ENCODE peak calls at places on chromosomes 1 and 21, in five cellular contexts. One of them, this sample, is unnamed.

GRCh38 chr1:182962554-182963115 is 9.7 kb upstream of the SHCBP1L start:
- DNase-seq in mammary epithelial cell: peak; percentile 88
- DNase-seq in GM12865: peak; percentile 92
- DNase-seq in NCI-H1092: peak; percentile 62
- DNase-seq in PC-9: peak; percentile 70
- DNase-seq in this sample: peak; percentile 80

GRCh38 chr1:3678361-3679097 is 26.2 kb downstream of the TP73 start:
- DNase-seq in mammary epithelial cell: no peak
- DNase-seq in GM12865: peak; percentile 55
- DNase-seq in PC-9: no peak
- DNase-seq in NCI-H1092: no peak
- DNase-seq in this sample: no peak

GRCh38 chr21:39453571-39454179 is 1.9 kb downstream of the SH3BGR start:
- DNase-seq in PC-9: no peak
- DNase-seq in GM12865: no peak
- DNase-seq in mammary epithelial cell: no peak
- DNase-seq in NCI-H1092: no peak
- DNase-seq in this sample: no peak

GRCh38 chr1:101741910-101742309 is 254.8 kb downstream of the OLFM3 start:
- DNase-seq in mammary epithelial cell: peak; percentile 35
- DNase-seq in GM12865: no peak
- DNase-seq in NCI-H1092: no peak
- DNase-seq in PC-9: no peak
- DNase-seq in this sample: no peak

GRCh38 chr1:186465956-186466355 is 5.0 kb upstream of the PDC start:
- DNase-seq in PC-9: no peak
- DNase-seq in mammary epithelial cell: no peak
- DNase-seq in NCI-H1092: no peak
- DNase-seq in GM12865: no peak
- DNase-seq in this sample: no peak

GRCh38 chr1:15950763-15951295 is 25.1 kb downstream of the ZBTB17 start:
- DNase-seq in NCI-H1092: no peak
- DNase-seq in PC-9: no peak
- DNase-seq in GM12865: no peak
- DNase-seq in mammary epithelial cell: no peak
- DNase-seq in this sample: no peak

GRCh38 chr1:193799948-193800690 is 613.7 kb upstream of the B3GALT2 start:
- DNase-seq in mammary epithelial cell: no peak
- DNase-seq in PC-9: no peak
- DNase-seq in GM12865: no peak
- DNase-seq in NCI-H1092: no peak
- DNase-seq in this sample: no peak

GRCh38 chr1:35390600-35391494 is 122.3 kb downstream of the ZMYM4 start:
- DNase-seq in NCI-H1092: no peak
- DNase-seq in mammary epithelial cell: no peak
- DNase-seq in GM12865: no peak
- DNase-seq in PC-9: no peak
- DNase-seq in this sample: no peak

GRCh38 chr1:209707308-209707707 is 2.7 kb downstream of the HSD11B1 start:
- DNase-seq in mammary epithelial cell: peak; percentile 67
- DNase-seq in PC-9: no peak
- DNase-seq in NCI-H1092: no peak
- DNase-seq in GM12865: no peak
- DNase-seq in this sample: peak; percentile 64

GRCh38 chr1:5729636-5730145 is 262.5 kb downstream of the NPHP4 start:
- DNase-seq in PC-9: no peak
- DNase-seq in GM12865: no peak
- DNase-seq in mammary epithelial cell: no peak
- DNase-seq in NCI-H1092: no peak
- DNase-seq in this sample: no peak

GRCh38 chr1:180765156-180765555 is 133.3 kb downstream of the XPR1 start:
- DNase-seq in GM12865: no peak
- DNase-seq in NCI-H1092: no peak
- DNase-seq in mammary epithelial cell: no peak
- DNase-seq in PC-9: no peak
- DNase-seq in this sample: no peak

GRCh38 chr1:17538428-17539130 is 919 bp upstream of the ARHGEF10L start:
- DNase-seq in PC-9: no peak
- DNase-seq in NCI-H1092: no peak
- DNase-seq in GM12865: no peak
- DNase-seq in mammary epithelial cell: no peak
- DNase-seq in this sample: no peak

GRCh38 chr21:28247454-28248020 is 745.1 kb downstream of the LTN1 start:
- DNase-seq in PC-9: no peak
- DNase-seq in GM12865: no peak
- DNase-seq in mammary epithelial cell: no peak
- DNase-seq in NCI-H1092: no peak
- DNase-seq in this sample: peak; percentile 33

GRCh38 chr1:54287821-54288220 is 87.9 kb downstream of the MRPL37 start:
- DNase-seq in PC-9: no peak
- DNase-seq in NCI-H1092: no peak
- DNase-seq in mammary epithelial cell: no peak
- DNase-seq in GM12865: no peak
- DNase-seq in this sample: no peak

GRCh38 chr1:160260436-160261382 is 1.6 kb downstream of the DCAF8 start:
- DNase-seq in GM12865: peak; percentile 3
- DNase-seq in NCI-H1092: no peak
- DNase-seq in PC-9: no peak
- DNase-seq in mammary epithelial cell: peak; percentile 61
- DNase-seq in this sample: peak; percentile 91

GRCh38 chr1:46133946-46134345 is 1.5 kb upstream of the PIK3R3 start:
- DNase-seq in GM12865: no peak
- DNase-seq in mammary epithelial cell: no peak
- DNase-seq in NCI-H1092: no peak
- DNase-seq in PC-9: no peak
- DNase-seq in this sample: no peak

GRCh38 chr1:248699099-248699498 is 3.5 kb downstream of the OR14I1 start:
- DNase-seq in GM12865: no peak
- DNase-seq in PC-9: no peak
- DNase-seq in mammary epithelial cell: no peak
- DNase-seq in NCI-H1092: no peak
- DNase-seq in this sample: no peak

GRCh38 chr1:93080424-93080823 is 1.3 kb downstream of the MTF2 start:
- DNase-seq in NCI-H1092: peak; percentile 13
- DNase-seq in PC-9: no peak
- DNase-seq in GM12865: peak; percentile 80
- DNase-seq in mammary epithelial cell: peak; percentile 68
- DNase-seq in this sample: peak; percentile 74

GRCh38 chr1:164707868-164708331 is 148.9 kb downstream of the PBX1 start:
- DNase-seq in NCI-H1092: no peak
- DNase-seq in mammary epithelial cell: peak; percentile 83
- DNase-seq in PC-9: peak; percentile 50
- DNase-seq in GM12865: no peak
- DNase-seq in this sample: peak; percentile 97

GRCh38 chr1:172790245-172790644 is 131.3 kb downstream of the FASLG start:
- DNase-seq in mammary epithelial cell: no peak
- DNase-seq in PC-9: no peak
- DNase-seq in GM12865: no peak
- DNase-seq in NCI-H1092: no peak
- DNase-seq in this sample: no peak

GRCh38 chr1:236638935-236639334 is 34.6 kb upstream of the HEATR1 start:
- DNase-seq in GM12865: no peak
- DNase-seq in PC-9: no peak
- DNase-seq in NCI-H1092: peak; percentile 74
- DNase-seq in mammary epithelial cell: no peak
- DNase-seq in this sample: no peak